ENCODE peak calls at places on chromosomes 12 and 14, in four cellular contexts. Y is psoas muscle; F is CD8-positive, alpha-beta T cell; N is HL-60. I is an unnamed sample.

GRCh38 chr12:88490425-88490824 is 89.8 kb downstream of the KITLG start:
- DNase-seq in F (no peak), Y (no peak), N (no peak), I (no peak)

GRCh38 chr14:23432946-23433345 is 2.5 kb downstream of the MYH7 start:
- DNase-seq in N (no peak), F (no peak), Y (no peak), I (no peak)

GRCh38 chr12:14264316-14264715 is 101.2 kb upstream of the ATF7IP start:
- DNase-seq in F (no peak), N (no peak), Y (no peak), I (no peak)

GRCh38 chr14:77098470-77099353 is 654 bp downstream of the CIPC start:
- DNase-seq in F (no peak), Y (peak; percentile 69), N (no peak), I (peak; percentile 73)

GRCh38 chr12:121580959-121581680 is at the start of gene KDM2B:
- DNase-seq in N (no peak), F (no peak), Y (no peak), I (peak; percentile 72)

GRCh38 chr12:97404549-97404948 is 58.1 kb upstream of the RMST start:
- DNase-seq in F (no peak), N (no peak), Y (no peak), I (no peak)

GRCh38 chr14:29822430-29822709 is 105.3 kb downstream of the PRKD1 start:
- DNase-seq in Y (no peak), F (no peak), N (no peak), I (no peak)

GRCh38 chr12:108783446-108783845 is 52.1 kb upstream of the CORO1C start:
- DNase-seq in Y (no peak), F (no peak), N (no peak), I (no peak)

GRCh38 chr14:32047791-32048190 is 29.3 kb upstream of the ARHGAP5 start:
- DNase-seq in Y (no peak), N (no peak), F (no peak), I (no peak)

GRCh38 chr12:2297004-2297403 is 244.2 kb downstream of the CACNA1C start:
- DNase-seq in Y (no peak), N (no peak), F (no peak), I (no peak)

GRCh38 chr12:65817866-65818265 is 6.4 kb upstream of the HMGA2 start:
- DNase-seq in F (no peak), N (no peak), Y (no peak), I (no peak)

GRCh38 chr12:54407183-54407905 is 11.7 kb downstream of the ITGA5 start:
- DNase-seq in Y (no peak), N (peak; percentile 88), F (no peak), I (no peak)

GRCh38 chr12:50581226-50582184 is 76.7 kb downstream of the DIP2B start:
- DNase-seq in F (no peak), Y (no peak), N (no peak), I (no peak)

GRCh38 chr12:111313833-111314259 is 55.0 kb downstream of the PHETA1 start:
- DNase-seq in N (peak; percentile 60), F (peak; percentile 54), Y (peak; percentile 75), I (peak; percentile 76)

GRCh38 chr12:96457191-96457930 is 32.0 kb upstream of the CFAP54 start:
- DNase-seq in N (no peak), Y (no peak), F (no peak), I (no peak)

GRCh38 chr14:56085471-56085870 is 32.7 kb upstream of the PELI2 start:
- DNase-seq in F (no peak), Y (no peak), N (no peak), I (no peak)
- H3K27ac ChIP-seq in F (no peak overlapping the region), Y (no peak overlapping the region), N (no peak overlapping the region), I (no peak overlapping the region)

DNA sequence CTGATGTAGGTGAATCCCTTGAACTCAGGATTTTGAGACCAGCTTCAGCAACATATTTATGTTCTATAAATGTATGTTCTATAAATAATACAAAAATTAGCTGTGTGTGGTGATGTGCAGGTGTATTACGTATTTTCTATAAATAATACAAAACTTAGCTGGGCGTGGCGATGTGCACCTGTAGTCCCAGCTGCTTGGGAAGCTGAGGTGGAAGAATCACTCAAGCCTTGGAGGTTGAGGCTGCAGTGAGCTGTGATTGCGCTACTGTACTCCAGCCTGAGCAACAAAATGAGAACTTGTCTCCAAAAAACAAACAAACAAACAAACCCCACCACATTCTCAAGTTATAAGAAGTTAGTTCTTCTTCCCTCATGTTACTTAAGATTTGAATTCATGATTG is 39.5 kb downstream of the GABARAPL1 start:
- DNase-seq in Y (no peak), N (no peak), F (no peak), I (no peak)
- H3K27ac ChIP-seq in Y (no peak overlapping the region), N (no peak overlapping the region), F (no peak overlapping the region), I (no peak overlapping the region)

GRCh38 chr12:101885912-101886561 is 8.7 kb downstream of the DRAM1 start:
- DNase-seq in N (no peak), F (no peak), Y (no peak), I (no peak)
- H3K27ac ChIP-seq in N (no peak overlapping the region), F (no peak overlapping the region), Y (no peak overlapping the region), I (no peak overlapping the region)

GRCh38 chr12:131676544-131676943 is 34.3 kb upstream of the SFSWAP start:
- DNase-seq in Y (no peak), F (no peak), N (no peak), I (no peak)
- H3K27ac ChIP-seq in Y (no peak overlapping the region), F (no peak overlapping the region), N (no peak overlapping the region), I (no peak overlapping the region)